ENCODE peak calls at places on chromosomes 4 and X, in ten cellular contexts. One of them, this sample, is unnamed.

GRCh38 chrX:153238361-153238760 is 59.3 kb downstream of the MAGEA1 start:
- DNase-seq in RWPE1: no peak
- DNase-seq in choroid plexus epithelial cell: no peak
- DNase-seq in bronchial epithelial cell: no peak
- DNase-seq in right lobe of liver: no peak
- DNase-seq in GM10248: no peak
- DNase-seq in neural crest cell: no peak
- DNase-seq in coronary artery: no peak
- DNase-seq in lower leg skin: no peak
- DNase-seq in upper lobe of left lung: no peak
- DNase-seq in this sample: no peak

GRCh38 chrX:66680451-66680850 is 41.6 kb upstream of the EDA2R start:
- DNase-seq in lower leg skin: no peak
- DNase-seq in RWPE1: no peak
- DNase-seq in upper lobe of left lung: no peak
- DNase-seq in neural crest cell: no peak
- DNase-seq in GM10248: no peak
- DNase-seq in choroid plexus epithelial cell: peak; percentile 30
- DNase-seq in right lobe of liver: no peak
- DNase-seq in coronary artery: no peak
- DNase-seq in bronchial epithelial cell: peak; percentile 57
- DNase-seq in this sample: no peak

GRCh38 chr4:83259586-83259985 is 25.0 kb downstream of the COQ2 start:
- DNase-seq in lower leg skin: no peak
- DNase-seq in right lobe of liver: no peak
- DNase-seq in GM10248: no peak
- DNase-seq in neural crest cell: no peak
- DNase-seq in bronchial epithelial cell: no peak
- DNase-seq in upper lobe of left lung: no peak
- DNase-seq in choroid plexus epithelial cell: no peak
- DNase-seq in coronary artery: no peak
- DNase-seq in RWPE1: no peak
- DNase-seq in this sample: no peak

GRCh38 chrX:17377795-17378194 is 2.8 kb downstream of the NHS start:
- DNase-seq in choroid plexus epithelial cell: peak; percentile 5
- DNase-seq in neural crest cell: no peak
- DNase-seq in GM10248: no peak
- DNase-seq in bronchial epithelial cell: no peak
- DNase-seq in upper lobe of left lung: no peak
- DNase-seq in coronary artery: no peak
- DNase-seq in lower leg skin: no peak
- DNase-seq in right lobe of liver: no peak
- DNase-seq in RWPE1: no peak
- DNase-seq in this sample: no peak

GRCh38 chr4:118799235-118799932 is 36.5 kb downstream of the SEC24D start:
- DNase-seq in upper lobe of left lung: no peak
- DNase-seq in lower leg skin: no peak
- DNase-seq in RWPE1: no peak
- DNase-seq in right lobe of liver: no peak
- DNase-seq in coronary artery: no peak
- DNase-seq in choroid plexus epithelial cell: no peak
- DNase-seq in neural crest cell: no peak
- DNase-seq in bronchial epithelial cell: no peak
- DNase-seq in GM10248: no peak
- DNase-seq in this sample: no peak

GRCh38 chr4:32658019-32658418 is 1937.8 kb downstream of the PCDH7 start:
- DNase-seq in choroid plexus epithelial cell: no peak
- DNase-seq in bronchial epithelial cell: no peak
- DNase-seq in coronary artery: no peak
- DNase-seq in upper lobe of left lung: no peak
- DNase-seq in right lobe of liver: no peak
- DNase-seq in neural crest cell: no peak
- DNase-seq in GM10248: no peak
- DNase-seq in lower leg skin: no peak
- DNase-seq in RWPE1: no peak
- DNase-seq in this sample: no peak

GRCh38 chrX:71998836-71999509 is 88.3 kb downstream of the NHSL2 start:
- DNase-seq in GM10248: peak; percentile 40
- DNase-seq in bronchial epithelial cell: no peak
- DNase-seq in lower leg skin: peak; percentile 82
- DNase-seq in upper lobe of left lung: no peak
- DNase-seq in right lobe of liver: no peak
- DNase-seq in coronary artery: peak; percentile 55
- DNase-seq in neural crest cell: peak; percentile 23
- DNase-seq in RWPE1: peak; percentile 21
- DNase-seq in choroid plexus epithelial cell: no peak
- DNase-seq in this sample: no peak

GRCh38 chrX:124931241-124931640 is 388.4 kb upstream of the TEX13C start:
- DNase-seq in lower leg skin: no peak
- DNase-seq in choroid plexus epithelial cell: no peak
- DNase-seq in GM10248: no peak
- DNase-seq in upper lobe of left lung: no peak
- DNase-seq in coronary artery: no peak
- DNase-seq in right lobe of liver: no peak
- DNase-seq in RWPE1: no peak
- DNase-seq in bronchial epithelial cell: no peak
- DNase-seq in neural crest cell: no peak
- DNase-seq in this sample: no peak

GRCh38 chr4:51932684-51933083 is 87.5 kb downstream of the LRRC66 start:
- DNase-seq in coronary artery: no peak
- DNase-seq in neural crest cell: no peak
- DNase-seq in upper lobe of left lung: no peak
- DNase-seq in lower leg skin: no peak
- DNase-seq in right lobe of liver: no peak
- DNase-seq in choroid plexus epithelial cell: no peak
- DNase-seq in bronchial epithelial cell: no peak
- DNase-seq in RWPE1: no peak
- DNase-seq in GM10248: no peak
- DNase-seq in this sample: no peak

GRCh38 chrX:1464282-1465131 is 11.8 kb upstream of the ASMTL start:
- DNase-seq in lower leg skin: peak; percentile 81
- DNase-seq in right lobe of liver: no peak
- DNase-seq in coronary artery: peak; percentile 65
- DNase-seq in choroid plexus epithelial cell: no peak
- DNase-seq in GM10248: no peak
- DNase-seq in bronchial epithelial cell: no peak
- DNase-seq in upper lobe of left lung: no peak
- DNase-seq in RWPE1: no peak
- DNase-seq in neural crest cell: no peak
- DNase-seq in this sample: no peak

GRCh38 chr4:94408549-94409374 is 43.0 kb upstream of the PDLIM5 start:
- DNase-seq in bronchial epithelial cell: no peak
- DNase-seq in RWPE1: no peak
- DNase-seq in coronary artery: no peak
- DNase-seq in choroid plexus epithelial cell: peak; percentile 74
- DNase-seq in lower leg skin: no peak
- DNase-seq in upper lobe of left lung: no peak
- DNase-seq in right lobe of liver: no peak
- DNase-seq in GM10248: no peak
- DNase-seq in neural crest cell: no peak
- DNase-seq in this sample: no peak

GRCh38 chrX:111854778-111855490 is 21.0 kb upstream of the TRPC5OS start:
- DNase-seq in RWPE1: peak; percentile 1
- DNase-seq in GM10248: no peak
- DNase-seq in coronary artery: no peak
- DNase-seq in choroid plexus epithelial cell: no peak
- DNase-seq in bronchial epithelial cell: peak; percentile 83
- DNase-seq in neural crest cell: no peak
- DNase-seq in upper lobe of left lung: no peak
- DNase-seq in right lobe of liver: no peak
- DNase-seq in lower leg skin: no peak
- DNase-seq in this sample: no peak

GRCh38 chr4:145936142-145937020 is 2.2 kb downstream of the ZNF827 start:
- DNase-seq in lower leg skin: peak; percentile 90
- DNase-seq in coronary artery: peak; percentile 81
- DNase-seq in RWPE1: peak; percentile 51
- DNase-seq in GM10248: peak; percentile 81
- DNase-seq in bronchial epithelial cell: peak; percentile 55
- DNase-seq in right lobe of liver: peak; percentile 49
- DNase-seq in upper lobe of left lung: peak; percentile 90
- DNase-seq in choroid plexus epithelial cell: peak; percentile 78
- DNase-seq in neural crest cell: peak; percentile 45
- DNase-seq in this sample: peak; percentile 80
- TF ChIP-seq CTCF in lower leg skin: no peak
- TF ChIP-seq CTCF in coronary artery: no peak
- TF ChIP-seq CTCF in RWPE1: peak; percentile 40
- TF ChIP-seq CTCF in GM10248: peak; percentile 2
- TF ChIP-seq CTCF in bronchial epithelial cell: peak; percentile 0
- TF ChIP-seq CTCF in right lobe of liver: no peak
- TF ChIP-seq CTCF in upper lobe of left lung: peak; percentile 21
- TF ChIP-seq CTCF in choroid plexus epithelial cell: peak; percentile 44
- TF ChIP-seq CTCF in neural crest cell: peak; percentile 51
- TF ChIP-seq CTCF in this sample: no peak

DNA sequence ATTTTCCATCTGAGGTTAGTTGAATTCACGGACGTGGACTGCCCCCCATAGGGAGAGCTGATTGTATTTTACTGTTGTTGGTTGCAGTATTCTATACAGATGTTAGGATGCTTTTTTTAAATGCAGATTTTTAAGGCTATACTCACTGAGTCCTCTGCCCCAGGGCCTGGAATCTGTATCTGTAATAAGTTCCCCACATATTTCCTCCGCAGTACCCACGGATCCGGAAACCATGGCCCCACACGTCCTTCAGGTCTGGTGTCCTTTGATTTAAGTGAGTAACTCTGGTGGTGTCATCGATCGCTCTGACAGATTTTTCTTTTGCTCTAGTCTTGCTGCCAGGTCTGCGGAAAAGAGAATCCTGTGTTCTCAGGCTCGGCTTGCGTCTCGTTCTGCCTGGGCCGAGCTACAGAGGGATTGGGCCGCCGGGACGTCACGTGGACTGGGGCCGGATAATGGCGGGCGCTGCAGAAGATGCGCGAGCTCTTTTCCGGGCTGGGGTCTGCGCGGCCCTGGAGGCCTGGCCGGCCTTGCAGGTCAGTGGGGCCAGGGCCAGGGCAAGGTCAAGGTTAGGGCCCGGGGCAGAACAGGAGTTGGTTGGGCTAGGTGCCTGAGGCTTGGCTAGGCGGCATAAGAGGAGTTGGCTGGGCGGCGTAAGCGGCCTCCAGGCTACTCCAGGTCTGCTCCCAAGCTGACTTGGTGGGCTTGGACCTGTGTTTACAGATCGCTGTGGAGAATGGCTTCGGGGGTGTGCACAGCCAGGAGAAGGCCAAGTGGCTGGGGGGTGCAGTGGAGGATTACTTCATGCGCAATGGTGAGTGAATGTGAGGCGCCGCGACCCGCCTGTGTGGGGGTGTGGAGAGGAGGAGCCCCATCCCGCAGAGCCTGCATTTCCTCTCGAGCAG is at the start of gene TSR2:
- DNase-seq in choroid plexus epithelial cell: peak; percentile 91
- DNase-seq in GM10248: peak; percentile 77
- DNase-seq in lower leg skin: peak; percentile 94
- DNase-seq in neural crest cell: peak; percentile 59
- DNase-seq in upper lobe of left lung: peak; percentile 91
- DNase-seq in bronchial epithelial cell: peak; percentile 79
- DNase-seq in coronary artery: peak; percentile 83
- DNase-seq in RWPE1: peak; percentile 60
- DNase-seq in right lobe of liver: peak; percentile 75
- DNase-seq in this sample: peak; percentile 48
- TF ChIP-seq CTCF in choroid plexus epithelial cell: peak; percentile 43
- TF ChIP-seq CTCF in GM10248: peak; percentile 23
- TF ChIP-seq CTCF in lower leg skin: no peak
- TF ChIP-seq CTCF in neural crest cell: peak; percentile 46
- TF ChIP-seq CTCF in upper lobe of left lung: no peak
- TF ChIP-seq CTCF in bronchial epithelial cell: no peak
- TF ChIP-seq CTCF in coronary artery: no peak
- TF ChIP-seq CTCF in RWPE1: no peak
- TF ChIP-seq CTCF in right lobe of liver: peak; percentile 10
- TF ChIP-seq CTCF in this sample: no peak

GRCh38 chrX:155666741-155667140 is 54.0 kb upstream of the TMLHE start:
- DNase-seq in upper lobe of left lung: no peak
- DNase-seq in choroid plexus epithelial cell: no peak
- DNase-seq in bronchial epithelial cell: no peak
- DNase-seq in neural crest cell: no peak
- DNase-seq in lower leg skin: no peak
- DNase-seq in GM10248: no peak
- DNase-seq in right lobe of liver: no peak
- DNase-seq in RWPE1: no peak
- DNase-seq in coronary artery: no peak
- DNase-seq in this sample: no peak

DNA sequence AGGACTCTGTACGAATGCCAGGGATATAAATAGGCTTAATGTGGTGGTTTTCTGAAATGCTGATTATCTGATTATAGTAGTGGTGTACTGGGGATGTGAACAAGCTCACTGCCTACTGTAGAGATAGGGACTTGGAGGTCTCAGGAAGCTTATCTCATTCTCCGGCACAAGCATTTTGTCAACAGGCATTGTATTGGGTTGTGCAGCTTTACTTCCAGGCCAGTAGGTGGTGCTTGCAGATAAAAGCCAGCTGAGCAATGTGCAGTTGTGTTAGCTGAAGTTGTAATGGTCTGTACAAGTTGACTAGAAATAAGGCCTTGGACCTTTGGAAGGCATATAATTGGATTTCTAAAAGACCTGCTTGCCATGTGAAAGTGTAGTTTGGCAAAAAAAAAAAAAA is 49.5 kb upstream of the TMLHE start:
- DNase-seq in upper lobe of left lung: no peak
- DNase-seq in right lobe of liver: no peak
- DNase-seq in choroid plexus epithelial cell: peak; percentile 9
- DNase-seq in bronchial epithelial cell: peak; percentile 30
- DNase-seq in neural crest cell: no peak
- DNase-seq in GM10248: no peak
- DNase-seq in lower leg skin: no peak
- DNase-seq in RWPE1: no peak
- DNase-seq in coronary artery: no peak
- DNase-seq in this sample: no peak
- TF ChIP-seq CTCF in upper lobe of left lung: no peak
- TF ChIP-seq CTCF in right lobe of liver: peak; percentile 14
- TF ChIP-seq CTCF in choroid plexus epithelial cell: peak; percentile 47
- TF ChIP-seq CTCF in bronchial epithelial cell: peak; percentile 60
- TF ChIP-seq CTCF in neural crest cell: no peak
- TF ChIP-seq CTCF in GM10248: peak; percentile 3
- TF ChIP-seq CTCF in lower leg skin: no peak
- TF ChIP-seq CTCF in RWPE1: no peak
- TF ChIP-seq CTCF in coronary artery: no peak
- TF ChIP-seq CTCF in this sample: no peak

GRCh38 chr4:45183905-45184304 is 457.5 kb upstream of the GNPDA2 start:
- DNase-seq in RWPE1: no peak
- DNase-seq in lower leg skin: no peak
- DNase-seq in bronchial epithelial cell: no peak
- DNase-seq in upper lobe of left lung: no peak
- DNase-seq in coronary artery: no peak
- DNase-seq in choroid plexus epithelial cell: peak; percentile 4
- DNase-seq in GM10248: no peak
- DNase-seq in neural crest cell: no peak
- DNase-seq in right lobe of liver: no peak
- DNase-seq in this sample: no peak

GRCh38 chr4:45186249-45186648 is 459.9 kb upstream of the GNPDA2 start:
- DNase-seq in RWPE1: no peak
- DNase-seq in lower leg skin: no peak
- DNase-seq in upper lobe of left lung: no peak
- DNase-seq in neural crest cell: no peak
- DNase-seq in right lobe of liver: no peak
- DNase-seq in bronchial epithelial cell: no peak
- DNase-seq in coronary artery: no peak
- DNase-seq in GM10248: no peak
- DNase-seq in choroid plexus epithelial cell: no peak
- DNase-seq in this sample: no peak
- TF ChIP-seq CTCF in RWPE1: no peak
- TF ChIP-seq CTCF in lower leg skin: no peak
- TF ChIP-seq CTCF in upper lobe of left lung: no peak
- TF ChIP-seq CTCF in neural crest cell: no peak
- TF ChIP-seq CTCF in right lobe of liver: no peak
- TF ChIP-seq CTCF in bronchial epithelial cell: no peak
- TF ChIP-seq CTCF in coronary artery: no peak
- TF ChIP-seq CTCF in GM10248: no peak
- TF ChIP-seq CTCF in choroid plexus epithelial cell: no peak
- TF ChIP-seq CTCF in this sample: no peak

GRCh38 chr4:186366326-186366725 is 100.3 kb downstream of the F11 start:
- DNase-seq in GM10248: no peak
- DNase-seq in upper lobe of left lung: no peak
- DNase-seq in lower leg skin: no peak
- DNase-seq in bronchial epithelial cell: no peak
- DNase-seq in right lobe of liver: no peak
- DNase-seq in RWPE1: no peak
- DNase-seq in choroid plexus epithelial cell: no peak
- DNase-seq in coronary artery: no peak
- DNase-seq in neural crest cell: no peak
- DNase-seq in this sample: no peak
- TF ChIP-seq CTCF in GM10248: no peak
- TF ChIP-seq CTCF in upper lobe of left lung: no peak
- TF ChIP-seq CTCF in lower leg skin: no peak
- TF ChIP-seq CTCF in bronchial epithelial cell: no peak
- TF ChIP-seq CTCF in right lobe of liver: no peak
- TF ChIP-seq CTCF in RWPE1: no peak
- TF ChIP-seq CTCF in choroid plexus epithelial cell: no peak
- TF ChIP-seq CTCF in coronary artery: no peak
- TF ChIP-seq CTCF in neural crest cell: no peak
- TF ChIP-seq CTCF in this sample: peak; percentile 16

This sample was measured in mesothelial cell of epicardium.